ENCODE peak calls at places on chromosomes 5 and 9, in eight cellular contexts. U is right lobe of liver, Q is ovary, B is adrenal gland, V is stomach, O is upper lobe of left lung, P is IMR-90, R is tibial nerve. C is an unnamed sample.

GRCh38 chr9:135707449-135708138 is 5.6 kb downstream of the KCNT1 start:
- DNase-seq in B (no peak), R (no peak), V (no peak), O (peak; percentile 56), U (no peak), Q (peak; percentile 72), P (no peak), C (no peak)

GRCh38 chr5:91281409-91281808 is 101.7 kb downstream of the ARRDC3 start:
- DNase-seq in R (no peak), U (no peak), O (no peak), V (no peak), P (peak; percentile 85), Q (no peak), B (no peak), C (no peak)

GRCh38 chr5:161086456-161086855 is 234.4 kb upstream of the ATP10B start:
- DNase-seq in P (peak; percentile 3), U (no peak), B (no peak), R (no peak), O (no peak), V (no peak), Q (no peak), C (no peak)

GRCh38 chr5:139711852-139712171 is 63.7 kb downstream of the CXXC5 start:
- DNase-seq in O (peak; percentile 79), B (no peak), P (no peak), R (no peak), Q (no peak), U (no peak), V (no peak), C (no peak)

GRCh38 chr9:125897481-125897880 is 150.3 kb downstream of the PBX3 start:
- DNase-seq in Q (no peak), V (no peak), U (no peak), B (no peak), P (no peak), R (no peak), O (no peak), C (no peak)

GRCh38 chr5:34699155-34700077 is 43.3 kb downstream of the RAI14 start:
- DNase-seq in V (peak; percentile 65), Q (no peak), U (no peak), B (no peak), P (no peak), R (no peak), O (no peak), C (no peak)

GRCh38 chr5:139711067-139711851 is 63.1 kb downstream of the CXXC5 start:
- DNase-seq in V (no peak), B (no peak), R (no peak), P (peak; percentile 28), U (no peak), O (peak; percentile 93), Q (peak; percentile 59), C (no peak)

GRCh38 chr9:90830977-90831376 is 29.4 kb downstream of the SYK start:
- DNase-seq in B (no peak), P (no peak), U (no peak), Q (no peak), R (no peak), O (no peak), V (no peak), C (no peak)

GRCh38 chr9:27787941-27788340 is 214.7 kb upstream of the C9orf72 start:
- DNase-seq in Q (no peak), R (no peak), V (no peak), U (no peak), O (no peak), B (no peak), P (no peak), C (no peak)
- TF ChIP-seq CTCF in Q (no peak), R (no peak), V (no peak), U (no peak), O (no peak), B (no peak), P (no peak), C (no peak)

GRCh38 chr9:129054163-129054851 is 17.9 kb downstream of the MIGA2 start:
- DNase-seq in V (no peak), P (peak; percentile 46), O (no peak), R (no peak), B (no peak), U (no peak), Q (no peak), C (no peak)

GRCh38 chr9:129053020-129053419 is 16.6 kb downstream of the MIGA2 start:
- DNase-seq in O (no peak), Q (no peak), P (no peak), R (no peak), V (no peak), B (no peak), U (no peak), C (no peak)

DNA sequence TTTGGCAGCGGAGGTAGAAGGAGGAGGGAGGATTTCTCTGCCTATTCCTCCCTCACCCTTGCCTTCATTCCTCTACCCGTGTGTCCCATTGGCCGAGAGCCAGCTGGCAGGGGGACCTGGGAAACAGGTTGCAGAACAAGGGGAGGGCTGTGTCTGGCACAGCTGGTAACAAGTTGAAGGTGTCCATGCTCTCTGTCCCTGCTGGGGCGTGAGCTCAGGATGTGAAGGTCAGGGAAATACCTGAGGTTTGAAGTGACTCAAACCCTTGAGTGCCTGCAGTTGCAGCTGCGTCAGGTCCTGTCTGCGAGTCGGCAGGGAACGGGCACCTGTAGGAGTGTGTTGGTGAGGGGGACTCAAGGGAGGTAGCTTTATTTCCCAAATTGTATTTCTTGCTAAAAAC is 16.2 kb downstream of the MIGA2 start:
- DNase-seq in V (peak; percentile 99), U (peak; percentile 94), Q (no peak), O (no peak), B (no peak), R (no peak), P (no peak), C (peak; percentile 90)
- TF ChIP-seq POLR2A in V (no peak), U (no peak), Q (no peak), O (no peak), B (no peak), R (no peak), P (no peak), C (no peak)

GRCh38 chr9:36141761-36142160 is 5.2 kb downstream of the GLIPR2 start:
- DNase-seq in Q (no peak), V (no peak), R (no peak), B (no peak), P (no peak), O (no peak), U (no peak), C (no peak)
- H3K27ac ChIP-seq in Q (no peak overlapping the region), V (peak overlapping the region; percentile 33), R (no peak overlapping the region), B (peak overlapping the region; percentile 92), P (no peak overlapping the region), O (peak overlapping the region; percentile 92), U (no peak overlapping the region), C (peak overlapping the region; percentile 88)

GRCh38 chr9:3370715-3371114 is 155.1 kb downstream of the RFX3 start:
- DNase-seq in Q (no peak), O (no peak), R (no peak), V (no peak), P (no peak), B (no peak), U (no peak), C (no peak)
- TF ChIP-seq CTCF in Q (no peak), O (no peak), R (no peak), V (no peak), P (no peak), B (no peak), U (no peak), C (no peak)

C was measured in breast epithelium.